ENCODE peak calls at places on chromosomes 2 and 18, in seven cellular contexts. S, A, G, P, I, F and K are unnamed samples.

GRCh38 chr18:64618390-64618789 is 469.5 kb upstream of the LINC00305 start:
- DNase-seq in S (no peak), A (no peak), G (no peak), P (no peak), I (no peak), F (no peak), K (no peak)

GRCh38 chr2:102592601-102593000 is 26.8 kb upstream of the SLC9A2 start:
- DNase-seq in S (no peak), A (no peak), G (peak; percentile 11), P (peak; percentile 16), I (no peak), F (peak; percentile 13), K (peak; percentile 42)

GRCh38 chr2:28716265-28716865 is 35.3 kb upstream of the PPP1CB start:
- DNase-seq in S (peak; percentile 91), A (peak; percentile 90), G (no peak), P (no peak), I (no peak), F (peak; percentile 93), K (peak; percentile 88)

GRCh38 chr2:237955640-237956401 is 11.0 kb upstream of the UBE2F start:
- DNase-seq in S (no peak), A (no peak), G (no peak), P (peak; percentile 27), I (no peak), F (no peak), K (no peak)

GRCh38 chr2:100283724-100284501 is 38.4 kb downstream of the LONRF2 start:
- DNase-seq in S (no peak), A (peak; percentile 79), G (no peak), P (no peak), I (no peak), F (no peak), K (peak; percentile 97)

GRCh38 chr2:240620859-240621258 is 4.4 kb upstream of the GPR35 start:
- DNase-seq in S (no peak), A (no peak), G (no peak), P (no peak), I (no peak), F (no peak), K (no peak)

GRCh38 chr2:128410758-128411215 is 92.1 kb upstream of the HS6ST1 start:
- DNase-seq in S (no peak), A (no peak), G (no peak), P (no peak), I (no peak), F (no peak), K (no peak)

GRCh38 chr2:39513641-39514094 is 76.6 kb upstream of the MAP4K3 start:
- DNase-seq in S (no peak), A (peak; percentile 86), G (no peak), P (peak; percentile 73), I (no peak), F (peak; percentile 98), K (peak; percentile 95)

GRCh38 chr18:25921677-25922421 is 168.6 kb downstream of the SS18 start:
- DNase-seq in S (peak; percentile 3), A (peak; percentile 64), G (peak; percentile 3), P (peak; percentile 38), I (no peak), F (peak; percentile 37), K (peak; percentile 85)

GRCh38 chr2:128437181-128437520 is 118.5 kb upstream of the HS6ST1 start:
- DNase-seq in S (no peak), A (no peak), G (no peak), P (no peak), I (no peak), F (no peak), K (no peak)

GRCh38 chr2:174663572-174663971 is 66.0 kb upstream of the WIPF1 start:
- DNase-seq in S (no peak), A (no peak), G (no peak), P (no peak), I (no peak), F (peak; percentile 82), K (no peak)

GRCh38 chr2:187390891-187391290 is 57.2 kb downstream of the CALCRL start:
- DNase-seq in S (no peak), A (peak; percentile 83), G (no peak), P (no peak), I (no peak), F (peak; percentile 91), K (peak; percentile 0)

GRCh38 chr2:200748779-200749178 is 62.9 kb upstream of the BZW1 start:
- DNase-seq in S (no peak), A (peak; percentile 19), G (no peak), P (no peak), I (no peak), F (no peak), K (no peak)

GRCh38 chr2:23375448-23375847 is 9.5 kb upstream of the KLHL29 start:
- DNase-seq in S (peak; percentile 26), A (peak; percentile 8), G (no peak), P (no peak), I (no peak), F (peak; percentile 20), K (peak; percentile 69)

GRCh38 chr2:27086722-27087446 is at the start of gene KHK:
- DNase-seq in S (peak; percentile 43), A (peak; percentile 62), G (peak; percentile 25), P (peak; percentile 30), I (no peak), F (peak; percentile 44), K (no peak)

GRCh38 chr2:84918430-84918829 is 13.0 kb downstream of the TMSB10 start:
- DNase-seq in S (no peak), A (no peak), G (no peak), P (no peak), I (no peak), F (no peak), K (no peak)

GRCh38 chr2:168244318-168244717 is 3.1 kb downstream of the STK39 start:
- DNase-seq in S (peak; percentile 71), A (no peak), G (no peak), P (peak; percentile 31), I (no peak), F (no peak), K (no peak)

GRCh38 chr18:64330161-64330560 is 181.3 kb upstream of the LINC00305 start:
- DNase-seq in S (no peak), A (peak; percentile 17), G (no peak), P (no peak), I (no peak), F (no peak), K (peak; percentile 62)

GRCh38 chr2:158931577-158931976 is 36.9 kb upstream of the TANC1 start:
- DNase-seq in S (no peak), A (peak; percentile 37), G (no peak), P (no peak), I (no peak), F (peak; percentile 74), K (no peak)

GRCh38 chr18:45852631-45853030 is 27.2 kb downstream of the SIGLEC15 start:
- DNase-seq in S (no peak), A (no peak), G (no peak), P (no peak), I (no peak), F (no peak), K (no peak)

GRCh38 chr18:55420665-55420964 is 167.4 kb downstream of the TCF4 start:
- DNase-seq in S (no peak), A (no peak), G (no peak), P (no peak), I (no peak), F (no peak), K (no peak)

GRCh38 chr2:63866009-63866709 is 24.5 kb downstream of the UGP2 start:
- DNase-seq in S (no peak), A (no peak), G (no peak), P (no peak), I (no peak), F (no peak), K (no peak)

GRCh38 chr2:88442061-88442460 is 10.4 kb downstream of the FOXI3 start:
- DNase-seq in S (no peak), A (no peak), G (no peak), P (no peak), I (no peak), F (no peak), K (no peak)

GRCh38 chr2:216951166-216951565 is 91.3 kb upstream of the TNP1 start:
- DNase-seq in S (no peak), A (no peak), G (no peak), P (no peak), I (no peak), F (no peak), K (no peak)

GRCh38 chr2:143357956-143358355 is 228.7 kb downstream of the ARHGAP15 start:
- DNase-seq in S (no peak), A (no peak), G (no peak), P (no peak), I (no peak), F (no peak), K (no peak)

GRCh38 chr18:44458777-44459176 is 221.9 kb upstream of the SETBP1 start:
- DNase-seq in S (no peak), A (peak; percentile 22), G (no peak), P (no peak), I (no peak), F (peak; percentile 71), K (no peak)

GRCh38 chr18:79384151-79384807 is 11.5 kb upstream of the NFATC1 start:
- DNase-seq in S (no peak), A (no peak), G (no peak), P (no peak), I (no peak), F (no peak), K (no peak)

GRCh38 chr2:176911-177310 is 86.9 kb downstream of the SH3YL1 start:
- DNase-seq in S (no peak), A (no peak), G (no peak), P (no peak), I (no peak), F (peak; percentile 22), K (no peak)

GRCh38 chr2:105640241-105640640 is 104.5 kb upstream of the NCK2 start:
- DNase-seq in S (no peak), A (no peak), G (no peak), P (no peak), I (no peak), F (no peak), K (peak; percentile 16)

GRCh38 chr2:43158259-43158880 is 68.0 kb downstream of the ZFP36L2 start:
- DNase-seq in S (no peak), A (peak; percentile 22), G (no peak), P (peak; percentile 73), I (no peak), F (peak; percentile 84), K (no peak)

GRCh38 chr2:50401772-50402653 is 629.9 kb downstream of the NRXN1 start:
- DNase-seq in S (peak; percentile 4), A (peak; percentile 53), G (peak; percentile 74), P (peak; percentile 35), I (no peak), F (peak; percentile 11), K (peak; percentile 75)

GRCh38 chr2:99397251-99397920 is 60.2 kb downstream of the EIF5B start:
- DNase-seq in S (peak; percentile 24), A (no peak), G (no peak), P (no peak), I (no peak), F (no peak), K (no peak)

GRCh38 chr2:64645014-64645418 is 8.7 kb downstream of the SERTAD2 start:
- DNase-seq in S (peak; percentile 48), A (no peak), G (peak; percentile 54), P (no peak), I (no peak), F (peak; percentile 70), K (peak; percentile 64)

GRCh38 chr2:72176281-72176680 is 28.6 kb upstream of the CYP26B1 start:
- DNase-seq in S (no peak), A (no peak), G (no peak), P (no peak), I (no peak), F (no peak), K (no peak)

GRCh38 chr2:114769991-114770390 is 327.6 kb downstream of the DPP10 start:
- DNase-seq in S (no peak), A (no peak), G (no peak), P (no peak), I (no peak), F (no peak), K (no peak)

GRCh38 chr18:68916734-68917133 is 118.9 kb downstream of the CCDC102B start:
- DNase-seq in S (no peak), A (peak; percentile 16), G (no peak), P (no peak), I (no peak), F (peak; percentile 1), K (no peak)

GRCh38 chr2:12918841-12919445 is 202.2 kb downstream of the TRIB2 start:
- DNase-seq in S (no peak), A (no peak), G (no peak), P (no peak), I (no peak), F (peak; percentile 56), K (no peak)

GRCh38 chr2:54615832-54616534 is 107.5 kb upstream of the EML6 start:
- DNase-seq in S (no peak), A (no peak), G (no peak), P (no peak), I (no peak), F (no peak), K (no peak)